ENCODE peak calls at places on chromosomes 5 and 9, in six cellular contexts. W is effector memory CD4-positive, alpha-beta T cell; B is NCI-H524; E is stimulated activated CD4-positive, alpha-beta T cell treated with anti-CD3 and anti-CD28 coated beads, Interleukin-4, amount 100 ng/mL, for 4 hours; F is left lung; O is germinal center. D is an unnamed sample.

GRCh38 chr5:94551858-94552257 is 66.5 kb downstream of the KIAA0825 start:
- DNase-seq in W (no peak), B (no peak), E (no peak), F (no peak), O (no peak), D (no peak)

GRCh38 chr5:6902597-6902996 is 189.4 kb downstream of the TENT4A start:
- DNase-seq in W (no peak), B (peak; percentile 67), E (no peak), F (no peak), O (no peak), D (peak; percentile 7)

GRCh38 chr5:58670620-58671019 is 87.7 kb downstream of the RAB3C start:
- DNase-seq in W (no peak), B (no peak), E (no peak), F (no peak), O (no peak), D (no peak)

GRCh38 chr5:165525268-165525667 is 2019.8 kb downstream of the MAT2B start:
- DNase-seq in W (no peak), B (no peak), E (no peak), F (no peak), O (no peak), D (no peak)

GRCh38 chr9:104958756-104959155 is 30.8 kb upstream of the ABCA1 start:
- DNase-seq in W (no peak), B (no peak), E (no peak), F (no peak), O (no peak), D (no peak)

GRCh38 chr5:181173420-181174342 is 26.3 kb downstream of the OR2V2 start:
- DNase-seq in W (no peak), B (no peak), E (peak; percentile 72), F (no peak), O (no peak), D (no peak)

GRCh38 chr5:2705861-2706260 is 45.6 kb downstream of the IRX2 start:
- DNase-seq in W (no peak), B (no peak), E (no peak), F (no peak), O (no peak), D (no peak)

GRCh38 chr9:95771556-95772280 is 103.8 kb upstream of the ERCC6L2 start:
- DNase-seq in W (no peak), B (no peak), E (no peak), F (peak; percentile 50), O (no peak), D (no peak)

GRCh38 chr5:132437604-132438275 is 52.8 kb downstream of the IRF1 start:
- DNase-seq in W (peak; percentile 39), B (no peak), E (peak; percentile 49), F (peak; percentile 86), O (peak; percentile 76), D (no peak)

GRCh38 chr5:141839015-141839513 is 39.1 kb downstream of the PCDH1 start:
- DNase-seq in W (no peak), B (no peak), E (no peak), F (no peak), O (no peak), D (no peak)

GRCh38 chr5:149605998-149606721 is 24.9 kb downstream of the ARHGEF37 start:
- DNase-seq in W (no peak), B (no peak), E (no peak), F (no peak), O (peak; percentile 54), D (no peak)

GRCh38 chr9:36092509-36093215 is 43.9 kb upstream of the GLIPR2 start:
- DNase-seq in W (no peak), B (no peak), E (peak; percentile 7), F (no peak), O (peak; percentile 19), D (peak; percentile 59)

GRCh38 chr9:124754289-124754688 is 16.8 kb downstream of the NR6A1 start:
- DNase-seq in W (no peak), B (no peak), E (no peak), F (no peak), O (no peak), D (no peak)

GRCh38 chr5:157747173-157747758 is 3.8 kb downstream of the LSM11 start:
- DNase-seq in W (no peak), B (no peak), E (no peak), F (no peak), O (no peak), D (no peak)

GRCh38 chr9:110126457-110126856 is 81.5 kb downstream of the C9orf152 start:
- DNase-seq in W (no peak), B (no peak), E (no peak), F (no peak), O (no peak), D (no peak)

GRCh38 chr9:88870627-88871026 is 120.6 kb upstream of the S1PR3 start:
- DNase-seq in W (no peak), B (no peak), E (no peak), F (no peak), O (no peak), D (no peak)

GRCh38 chr9:84146893-84147705 is 166.5 kb downstream of the RMI1 start:
- DNase-seq in W (no peak), B (no peak), E (no peak), F (no peak), O (no peak), D (peak; percentile 30)

GRCh38 chr5:73030995-73031394 is 75.2 kb downstream of the FCHO2 start:
- DNase-seq in W (no peak), B (no peak), E (no peak), F (no peak), O (no peak), D (no peak)

GRCh38 chr5:16568875-16569580 is 47.8 kb downstream of the RETREG1 start:
- DNase-seq in W (no peak), B (no peak), E (no peak), F (no peak), O (no peak), D (peak; percentile 98)

GRCh38 chr5:141869514-141869913 is 8.7 kb downstream of the PCDH1 start:
- DNase-seq in W (no peak), B (no peak), E (no peak), F (no peak), O (no peak), D (no peak)

GRCh38 chr5:39072915-39073758 is 1.1 kb downstream of the RICTOR start:
- DNase-seq in W (peak; percentile 49), B (peak; percentile 9), E (peak; percentile 29), F (peak; percentile 72), O (peak; percentile 58), D (peak; percentile 73)

GRCh38 chr5:28862137-28862859 is 1823.9 kb upstream of the CDH9 start:
- DNase-seq in W (no peak), B (no peak), E (no peak), F (no peak), O (no peak), D (no peak)

D was measured in pons.